ENCODE peak calls at places on chromosome 11, in nine cellular contexts. P is A549, R is astrocyte of the spinal cord, D is fibroblast of pulmonary artery, T is neural progenitor cell, F is choroid plexus epithelial cell, H is bronchial epithelial cell, Q is pancreas, O is ovary. V is an unnamed sample.

GRCh38 chr11:73265853-73266643 is 6.1 kb upstream of the P2RY6 start:
- DNase-seq in P (no peak), R (no peak), D (no peak), T (no peak), F (no peak), H (no peak), Q (no peak), O (no peak), V (no peak)

GRCh38 chr11:44316388-44317240 is 6.7 kb upstream of the ALX4 start:
- DNase-seq in P (no peak), R (no peak), D (no peak), T (peak), F (no peak), H (no peak), Q (no peak), O (no peak), V (no peak)

GRCh38 chr11:70680781-70681281 is 282.5 kb downstream of the CTTN start:
- DNase-seq in P (no peak), R (no peak), D (no peak), T (peak), F (no peak), H (no peak), Q (no peak), O (no peak), V (no peak)

GRCh38 chr11:11297578-11297977 is 55.5 kb downstream of the CSNK2A3 start:
- DNase-seq in P (no peak), R (no peak), D (no peak), T (no peak), F (no peak), H (peak), Q (no peak), O (no peak), V (peak)

GRCh38 chr11:62880231-62880802 is 379 bp upstream of the SLC3A2 start:
- DNase-seq in P (peak), R (peak), D (peak), T (no peak), F (peak), H (peak), Q (no peak), O (peak), V (peak)

GRCh38 chr11:108224908-108225786 is 2.3 kb downstream of the ATM start:
- DNase-seq in P (no peak), R (no peak), D (no peak), T (no peak), F (no peak), H (no peak), Q (no peak), O (no peak), V (no peak)

GRCh38 chr11:87081358-87081757 is 43.6 kb downstream of the TMEM135 start:
- DNase-seq in P (no peak), R (no peak), D (no peak), T (no peak), F (no peak), H (no peak), Q (no peak), O (no peak), V (no peak)

GRCh38 chr11:77201991-77202841 is 74.2 kb downstream of the MYO7A start:
- DNase-seq in P (no peak), R (no peak), D (no peak), T (no peak), F (no peak), H (no peak), Q (no peak), O (no peak), V (peak)

GRCh38 chr11:62514151-62514550 is 32.5 kb downstream of the AHNAK start:
- DNase-seq in P (no peak), R (no peak), D (no peak), T (no peak), F (no peak), H (peak), Q (no peak), O (no peak), V (no peak)

GRCh38 chr11:94309757-94310156 is 5.4 kb downstream of the IZUMO1R start:
- DNase-seq in P (no peak), R (no peak), D (no peak), T (no peak), F (no peak), H (peak), Q (no peak), O (no peak), V (no peak)

GRCh38 chr11:128535468-128536457 is 51.6 kb downstream of the ETS1 start:
- DNase-seq in P (no peak), R (no peak), D (no peak), T (no peak), F (no peak), H (no peak), Q (no peak), O (no peak), V (no peak)

GRCh38 chr11:46916251-46916650 is 2.1 kb downstream of the LRP4 start:
- DNase-seq in P (no peak), R (no peak), D (no peak), T (no peak), F (no peak), H (no peak), Q (no peak), O (no peak), V (no peak)

GRCh38 chr11:1012740-1013627 is 23.5 kb downstream of the MUC6 start:
- DNase-seq in P (no peak), R (no peak), D (no peak), T (no peak), F (no peak), H (no peak), Q (no peak), O (no peak), V (no peak)

DNA sequence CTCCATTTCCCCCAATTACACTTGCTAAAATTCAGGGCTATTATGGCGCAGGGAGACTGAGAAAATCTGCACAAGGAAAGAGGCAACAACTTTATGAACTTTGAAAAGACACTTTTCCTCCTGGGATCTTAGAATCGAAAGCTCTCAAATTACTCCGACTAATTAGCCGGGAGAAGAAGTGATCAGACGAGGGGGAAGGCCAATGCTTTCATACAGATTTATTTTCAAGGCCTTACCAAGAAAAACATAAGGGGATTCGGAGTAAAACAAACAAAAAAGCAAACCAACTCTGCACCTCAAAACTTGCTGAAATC is 1.6 kb downstream of the PAX6 start:
- DNase-seq in P (no peak), R (no peak), D (no peak), T (no peak), F (no peak), H (no peak), Q (no peak), O (no peak), V (no peak)
- H3K4me3 ChIP-seq in P (peak), R (peak), D (no peak), T (peak), F (peak), H (no peak), Q (no peak), O (no peak), V (no peak)

GRCh38 chr11:57111646-57112045 is 70.1 kb upstream of the LRRC55 start:
- DNase-seq in P (no peak), R (no peak), D (no peak), T (no peak), F (no peak), H (no peak), Q (no peak), O (no peak), V (no peak)

GRCh38 chr11:57121996-57122395 is 59.8 kb upstream of the LRRC55 start:
- DNase-seq in P (no peak), R (no peak), D (no peak), T (peak), F (no peak), H (no peak), Q (no peak), O (no peak), V (no peak)

GRCh38 chr11:57116654-57117053 is 65.1 kb upstream of the LRRC55 start:
- DNase-seq in P (peak), R (peak), D (peak), T (peak), F (peak), H (peak), Q (peak), O (no peak), V (peak)
- TF ChIP-seq CTCF in P (peak), R (peak), D (peak), T (peak), F (peak), H (peak), Q (peak), O (no peak), V (no peak)

GRCh38 chr11:59145534-59145933 is 2.9 kb downstream of the FAM111A start:
- DNase-seq in P (no peak), R (peak), D (peak), T (no peak), F (peak), H (peak), Q (no peak), O (no peak), V (no peak)
- H3K4me3 ChIP-seq in P (peak), R (peak), D (peak), T (peak), F (no peak), H (no peak), Q (no peak), O (no peak), V (no peak)

DNA sequence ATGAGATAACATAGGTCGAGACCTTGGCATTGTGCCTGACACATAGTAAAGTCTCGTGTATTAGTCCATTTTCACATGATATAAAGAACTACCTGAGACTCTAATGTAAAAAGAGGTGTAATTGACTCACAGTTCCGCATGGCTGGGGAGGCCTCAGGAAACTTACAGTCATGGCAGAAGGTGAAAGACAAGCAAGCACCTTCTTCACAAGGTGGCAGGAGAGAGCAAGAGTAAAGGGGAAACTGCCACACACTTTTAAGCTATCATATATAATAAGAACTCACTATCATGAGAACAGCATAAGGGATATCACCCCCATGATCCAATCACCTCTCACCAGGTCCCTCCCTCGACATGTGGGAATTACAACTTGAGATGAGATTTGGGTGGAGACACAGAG is 165.2 kb downstream of the SPON1 start:
- DNase-seq in P (no peak), R (no peak), D (no peak), T (no peak), F (no peak), H (no peak), Q (no peak), O (no peak), V (no peak)
- TF ChIP-seq CTCF in P (no peak), R (no peak), D (no peak), T (no peak), F (no peak), H (no peak), Q (no peak), O (no peak), V (no peak)

GRCh38 chr11:123300874-123301695 is 106.0 kb upstream of the CLMP start:
- DNase-seq in P (no peak), R (peak), D (peak), T (no peak), F (peak), H (peak), Q (no peak), O (no peak), V (no peak)
- H3K4me3 ChIP-seq in P (no peak), R (no peak), D (no peak), T (no peak), F (peak), H (no peak), Q (peak), O (peak), V (no peak)

GRCh38 chr11:2825261-2825885 is 60.2 kb downstream of the CDKN1C start:
- DNase-seq in P (no peak), R (peak), D (peak), T (no peak), F (peak), H (peak), Q (peak), O (peak), V (peak)
- TF ChIP-seq CTCF in P (no peak), R (peak), D (no peak), T (no peak), F (no peak), H (peak), Q (no peak), O (peak), V (no peak)